ENCODE peak calls at places on chromosomes 11 and 22, in four cellular contexts. N is A549, Q is K562, V is HepG2. E is an unnamed sample.

GRCh38 chr11:59216654-59217640 is 4.2 kb upstream of the MPEG1 start:
- DNase-seq in N (no peak), Q (no peak), V (no peak), E (no peak)

GRCh38 chr11:63763506-63764200 is 4.9 kb downstream of the ZFTA start:
- DNase-seq in N (no peak), Q (no peak), V (no peak), E (no peak)

GRCh38 chr11:35477871-35478270 is 47.5 kb downstream of the PAMR1 start:
- DNase-seq in N (no peak), Q (no peak), V (no peak), E (no peak)

GRCh38 chr11:128448487-128448886 is 138.9 kb downstream of the ETS1 start:
- DNase-seq in N (peak; percentile 48), Q (no peak), V (peak; percentile 89), E (no peak)

GRCh38 chr11:73330569-73331093 is 22.6 kb downstream of the ARHGEF17 start:
- DNase-seq in N (peak; percentile 63), Q (peak; percentile 46), V (peak; percentile 48), E (no peak)

GRCh38 chr22:29751139-29751538 is 15.7 kb downstream of the ZMAT5 start:
- DNase-seq in N (no peak), Q (no peak), V (peak; percentile 45), E (no peak)

GRCh38 chr22:42281706-42282251 is 11.3 kb upstream of the TCF20 start:
- DNase-seq in N (no peak), Q (no peak), V (no peak), E (no peak)

GRCh38 chr22:29139965-29140782 is 65.5 kb upstream of the EMID1 start:
- DNase-seq in N (no peak), Q (no peak), V (peak; percentile 60), E (no peak)

GRCh38 chr11:66701432-66702240 is 23.9 kb upstream of the RBM4B start:
- DNase-seq in N (no peak), Q (peak; percentile 91), V (peak; percentile 66), E (no peak)

GRCh38 chr11:57425565-57426438 is 1.1 kb downstream of the SLC43A3 start:
- DNase-seq in N (no peak), Q (no peak), V (no peak), E (no peak)

GRCh38 chr11:122853971-122854446 is 15.7 kb downstream of the CRTAM start:
- DNase-seq in N (peak; percentile 65), Q (peak; percentile 55), V (peak; percentile 66), E (no peak)

GRCh38 chr11:74680035-74680671 is 51.1 kb downstream of the CHRDL2 start:
- DNase-seq in N (no peak), Q (no peak), V (no peak), E (no peak)

GRCh38 chr11:110096369-110096976 is 3.3 kb downstream of the ZC3H12C start:
- DNase-seq in N (no peak), Q (no peak), V (no peak), E (no peak)

GRCh38 chr22:27314276-27314807 is 487.2 kb downstream of the MN1 start:
- DNase-seq in N (no peak), Q (peak; percentile 72), V (no peak), E (no peak)

GRCh38 chr11:45654741-45655283 is 10.6 kb downstream of the CHST1 start:
- DNase-seq in N (no peak), Q (no peak), V (no peak), E (no peak)

GRCh38 chr11:122032317-122032716 is 83.7 kb downstream of the BLID start:
- DNase-seq in N (no peak), Q (no peak), V (no peak), E (no peak)

GRCh38 chr11:68692115-68692514 is 7.8 kb downstream of the GAL start:
- DNase-seq in N (no peak), Q (no peak), V (no peak), E (no peak)

GRCh38 chr11:133526790-133527189 is 5.5 kb downstream of the OPCML start:
- DNase-seq in N (no peak), Q (no peak), V (no peak), E (no peak)

GRCh38 chr11:118740892-118741291 is 50.1 kb downstream of the DDX6 start:
- DNase-seq in N (no peak), Q (no peak), V (no peak), E (no peak)

GRCh38 chr11:131640320-131640719 is 269.9 kb downstream of the NTM start:
- DNase-seq in N (no peak), Q (no peak), V (no peak), E (no peak)

GRCh38 chr22:20775342-20775895 is 1.5 kb downstream of the SERPIND1 start:
- DNase-seq in N (no peak), Q (no peak), V (no peak), E (no peak)

GRCh38 chr11:78784321-78785061 is 209.8 kb upstream of the NARS2 start:
- DNase-seq in N (no peak), Q (no peak), V (no peak), E (no peak)

GRCh38 chr11:102410382-102410784 is 42.2 kb downstream of the TMEM123 start:
- DNase-seq in N (no peak), Q (peak; percentile 20), V (no peak), E (no peak)

GRCh38 chr22:43643362-43643761 is 168.7 kb downstream of the EFCAB6 start:
- DNase-seq in N (no peak), Q (no peak), V (no peak), E (no peak)

GRCh38 chr11:27081056-27081455 is 40.4 kb downstream of the BBOX1 start:
- DNase-seq in N (no peak), Q (no peak), V (no peak), E (no peak)

GRCh38 chr22:29072193-29072978 is 449 bp upstream of the KREMEN1 start:
- DNase-seq in N (peak; percentile 63), Q (peak; percentile 94), V (peak; percentile 89), E (peak; percentile 99)

GRCh38 chr11:35247428-35247827 is 108.5 kb downstream of the CD44 start:
- DNase-seq in N (no peak), Q (no peak), V (no peak), E (no peak)

GRCh38 chr22:41636467-41636866 is 15.4 kb downstream of the XRCC6 start:
- DNase-seq in N (no peak), Q (no peak), V (no peak), E (no peak)

GRCh38 chr11:34758262-34758661 is 137.4 kb downstream of the EHF start:
- DNase-seq in N (no peak), Q (peak; percentile 21), V (no peak), E (no peak)

GRCh38 chr11:36196476-36197099 is 92.6 kb downstream of the COMMD9 start:
- DNase-seq in N (no peak), Q (no peak), V (no peak), E (no peak)

GRCh38 chr11:95254139-95254704 is 23.2 kb upstream of the SESN3 start:
- DNase-seq in N (peak; percentile 18), Q (peak; percentile 53), V (peak; percentile 32), E (peak; percentile 66)

GRCh38 chr22:24284747-24285203 is 14.1 kb downstream of the SPECC1L start:
- DNase-seq in N (no peak), Q (peak; percentile 58), V (no peak), E (no peak)

GRCh38 chr22:50118557-50119168 is 28.9 kb downstream of the MOV10L1 start:
- DNase-seq in N (peak; percentile 15), Q (peak; percentile 87), V (peak; percentile 10), E (no peak)
- TF ChIP-seq RNF2 in N (no peak), Q (peak; percentile 72), V (no peak), E (no peak)

GRCh38 chr11:93570759-93571413 is 27.7 kb upstream of the SMCO4 start:
- DNase-seq in N (peak; percentile 35), Q (no peak), V (peak; percentile 90), E (no peak)
- TF ChIP-seq RNF2 in N (no peak), Q (no peak), V (no peak), E (no peak)

GRCh38 chr11:1533342-1533725 is 38.7 kb downstream of the DUSP8 start:
- DNase-seq in N (no peak), Q (no peak), V (no peak), E (no peak)

GRCh38 chr11:1534171-1534570 is 37.9 kb downstream of the DUSP8 start:
- DNase-seq in N (no peak), Q (no peak), V (no peak), E (no peak)

GRCh38 chr11:1531418-1531817 is 40.7 kb downstream of the DUSP8 start:
- DNase-seq in N (no peak), Q (no peak), V (no peak), E (no peak)

GRCh38 chr11:1531961-1532586 is 40.0 kb downstream of the DUSP8 start:
- DNase-seq in N (no peak), Q (no peak), V (no peak), E (no peak)

GRCh38 chr11:1532606-1533341 is 39.3 kb downstream of the DUSP8 start:
- DNase-seq in N (no peak), Q (no peak), V (no peak), E (no peak)
- TF ChIP-seq RNF2 in N (no peak), Q (no peak), V (no peak), E (no peak)

GRCh38 chr22:36541831-36542391 is 12.9 kb upstream of the EIF3D start:
- DNase-seq in N (peak; percentile 55), Q (peak; percentile 56), V (no peak), E (no peak)
- TF ChIP-seq RNF2 in N (no peak), Q (no peak), V (no peak), E (no peak)

GRCh38 chr22:45630436-45630835 is 41.2 kb upstream of the ATXN10 start:
- DNase-seq in N (no peak), Q (no peak), V (no peak), E (no peak)
- TF ChIP-seq RNF2 in N (no peak), Q (no peak), V (no peak), E (no peak)

GRCh38 chr11:29017941-29018340 is 909.8 kb downstream of the METTL15 start:
- DNase-seq in N (no peak), Q (no peak), V (no peak), E (no peak)
- TF ChIP-seq RNF2 in N (no peak), Q (no peak), V (no peak), E (no peak)